ENCODE peak calls at places on chromosomes 7 and 10, in nine cellular contexts. Z, D, Q, V, L, R, M, U and N are unnamed samples.

GRCh38 chr7:122845286-122845685 is 41.0 kb downstream of the CADPS2 start:
- DNase-seq in V (no peak), Q (no peak), Z (no peak), R (no peak), U (peak; percentile 27), M (no peak), L (no peak), D (no peak), N (no peak)

GRCh38 chr7:79452495-79453265 is 787 bp downstream of the MAGI2 start:
- DNase-seq in M (peak; percentile 40), Z (peak; percentile 70), U (no peak), V (no peak), D (peak; percentile 20), Q (peak; percentile 59), L (no peak), R (peak; percentile 62), N (no peak)

GRCh38 chr7:114540291-114540690 is 125.7 kb downstream of the FOXP2 start:
- DNase-seq in R (no peak), L (no peak), Q (no peak), V (no peak), D (no peak), M (no peak), Z (no peak), U (no peak), N (no peak)

GRCh38 chr7:28106316-28106957 is 74.2 kb downstream of the JAZF1 start:
- DNase-seq in D (no peak), V (no peak), Z (no peak), R (no peak), M (no peak), L (no peak), Q (peak; percentile 67), U (peak; percentile 77), N (no peak)

GRCh38 chr7:30612658-30613265 is 18.1 kb downstream of the GARS1 start:
- DNase-seq in L (peak; percentile 19), M (no peak), Q (no peak), U (no peak), Z (no peak), D (no peak), V (no peak), R (no peak), N (no peak)

GRCh38 chr7:108244110-108244509 is 113.9 kb upstream of the LAMB4 start:
- DNase-seq in Z (no peak), M (no peak), V (no peak), R (no peak), Q (no peak), L (no peak), D (no peak), U (no peak), N (no peak)

GRCh38 chr7:131683536-131684125 is 127.2 kb upstream of the PODXL start:
- DNase-seq in Z (no peak), V (no peak), U (no peak), M (no peak), L (no peak), R (peak; percentile 16), D (no peak), Q (no peak), N (no peak)

GRCh38 chr10:132448248-132448731 is 51.3 kb downstream of the PWWP2B start:
- DNase-seq in L (peak; percentile 64), M (peak; percentile 64), V (peak; percentile 35), D (no peak), R (peak; percentile 90), Q (peak; percentile 67), Z (no peak), U (no peak), N (no peak)

GRCh38 chr10:21572578-21572977 is 38.5 kb downstream of the MLLT10 start:
- DNase-seq in U (no peak), V (no peak), R (no peak), Q (peak; percentile 88), Z (peak; percentile 76), M (no peak), L (no peak), D (peak; percentile 57), N (no peak)

GRCh38 chr7:132061931-132062330 is 505.5 kb upstream of the PODXL start:
- DNase-seq in Z (no peak), U (no peak), L (no peak), D (peak; percentile 80), M (no peak), R (no peak), V (no peak), Q (no peak), N (no peak)

GRCh38 chr10:44662002-44662401 is 249.1 kb upstream of the TMEM72 start:
- DNase-seq in D (no peak), L (no peak), U (no peak), M (no peak), Q (no peak), V (no peak), R (no peak), Z (no peak), N (no peak)

GRCh38 chr10:82796510-82796909 is 921.5 kb downstream of the NRG3 start:
- DNase-seq in M (no peak), R (no peak), D (no peak), V (no peak), Q (peak; percentile 19), U (no peak), L (peak; percentile 25), Z (no peak), N (no peak)

GRCh38 chr7:31692451-31692850 is 5.4 kb downstream of the PPP1R17 start:
- DNase-seq in M (no peak), D (no peak), V (no peak), R (no peak), Z (no peak), U (no peak), Q (no peak), L (no peak), N (no peak)

GRCh38 chr10:113213041-113213440 is 263.0 kb downstream of the TCF7L2 start:
- DNase-seq in Z (no peak), V (no peak), Q (no peak), D (no peak), M (no peak), L (no peak), U (no peak), R (no peak), N (no peak)

GRCh38 chr10:36116751-36117150 is 474.7 kb upstream of the FZD8 start:
- DNase-seq in V (no peak), L (no peak), Q (no peak), Z (no peak), D (no peak), U (no peak), R (no peak), M (no peak), N (no peak)

GRCh38 chr10:6045600-6046457 is 16.3 kb downstream of the IL2RA start:
- DNase-seq in Q (no peak), M (no peak), R (peak; percentile 16), D (no peak), L (no peak), Z (no peak), U (no peak), V (no peak), N (no peak)

GRCh38 chr7:151008511-151009323 is 15.6 kb downstream of the ATG9B start:
- DNase-seq in U (peak; percentile 37), D (no peak), M (peak; percentile 49), Z (no peak), R (peak; percentile 89), L (no peak), Q (peak; percentile 59), V (peak; percentile 64), N (peak; percentile 12)

GRCh38 chr10:68938117-68938516 is 17.9 kb upstream of the DDX21 start:
- DNase-seq in V (no peak), D (no peak), U (no peak), Q (peak; percentile 50), Z (no peak), L (no peak), R (no peak), M (no peak), N (no peak)

GRCh38 chr10:29585488-29585976 is 49.2 kb downstream of the SVIL start:
- DNase-seq in Q (no peak), V (no peak), L (no peak), U (no peak), M (peak; percentile 23), D (peak; percentile 27), R (peak; percentile 73), Z (no peak), N (no peak)

GRCh38 chr7:159013825-159014289 is 130.8 kb downstream of the VIPR2 start:
- DNase-seq in U (no peak), R (no peak), V (no peak), Q (no peak), M (no peak), D (no peak), L (no peak), Z (no peak), N (no peak)

GRCh38 chr10:29304259-29305030 is 15.6 kb downstream of the LYZL1 start:
- DNase-seq in Q (peak; percentile 61), V (no peak), U (no peak), M (peak; percentile 59), D (peak; percentile 39), L (peak; percentile 71), Z (peak; percentile 70), R (no peak), N (peak; percentile 24)

GRCh38 chr10:103835121-103836045 is 20.0 kb downstream of the SH3PXD2A start:
- DNase-seq in L (no peak), Z (peak; percentile 91), Q (peak; percentile 89), M (no peak), R (no peak), V (no peak), D (peak; percentile 75), U (no peak), N (no peak)

GRCh38 chr10:111446966-111447365 is 370.1 kb downstream of the ADRA2A start:
- DNase-seq in V (no peak), R (no peak), D (no peak), Q (no peak), M (no peak), L (no peak), U (no peak), Z (no peak), N (no peak)

GRCh38 chr10:63173468-63174227 is 40.5 kb downstream of the NRBF2 start:
- DNase-seq in M (no peak), D (no peak), Q (no peak), Z (no peak), V (no peak), U (no peak), R (no peak), L (no peak), N (no peak)

GRCh38 chr7:17144313-17144712 is 154.1 kb upstream of the AHR start:
- DNase-seq in M (no peak), Z (no peak), D (no peak), L (peak; percentile 71), U (no peak), R (no peak), V (no peak), Q (peak; percentile 59), N (no peak)